ENCODE peak calls at places on chromosomes 6 and 20, in eight cellular contexts. H, T, V, C, A, F, G and U are unnamed samples.

GRCh38 chr6:33856655-33857054 is 52.9 kb upstream of the MLN start:
- DNase-seq in H (no peak), T (no peak), V (peak), C (peak), A (no peak), F (peak), G (no peak), U (no peak)

GRCh38 chr6:67210450-67210849 is 1424.6 kb upstream of the ADGRB3 start:
- DNase-seq in H (no peak), T (peak), V (no peak), C (no peak), A (no peak), F (no peak), G (no peak), U (no peak)

GRCh38 chr20:25024171-25024570 is 31.6 kb upstream of the APMAP start:
- DNase-seq in H (no peak), T (no peak), V (no peak), C (no peak), A (no peak), F (no peak), G (no peak), U (no peak)

GRCh38 chr6:47229255-47229654 is 80.5 kb downstream of the TNFRSF21 start:
- DNase-seq in H (no peak), T (no peak), V (no peak), C (no peak), A (no peak), F (no peak), G (no peak), U (no peak)

GRCh38 chr6:96624957-96625356 is 62.0 kb downstream of the FHL5 start:
- DNase-seq in H (no peak), T (no peak), V (no peak), C (no peak), A (no peak), F (no peak), G (no peak), U (no peak)

GRCh38 chr6:123808556-123808955 is 4.9 kb downstream of the NKAIN2 start:
- DNase-seq in H (no peak), T (no peak), V (no peak), C (no peak), A (peak), F (no peak), G (no peak), U (no peak)

GRCh38 chr20:19497064-19497463 is 261.0 kb upstream of the RIN2 start:
- DNase-seq in H (no peak), T (no peak), V (no peak), C (no peak), A (no peak), F (no peak), G (no peak), U (no peak)

GRCh38 chr6:24394777-24395437 is 7.8 kb upstream of the MRS2 start:
- DNase-seq in H (no peak), T (no peak), V (no peak), C (no peak), A (no peak), F (no peak), G (no peak), U (no peak)

GRCh38 chr6:53795702-53796450 is 1.1 kb downstream of the LRRC1 start:
- DNase-seq in H (no peak), T (no peak), V (peak), C (no peak), A (peak), F (no peak), G (peak), U (peak)

GRCh38 chr6:108746841-108747575 is 101.2 kb upstream of the ARMC2 start:
- DNase-seq in H (no peak), T (no peak), V (no peak), C (no peak), A (no peak), F (no peak), G (no peak), U (no peak)

GRCh38 chr20:41178904-41179432 is 41.6 kb downstream of the PLCG1 start:
- DNase-seq in H (no peak), T (peak), V (no peak), C (no peak), A (peak), F (no peak), G (no peak), U (no peak)

GRCh38 chr6:24537082-24537699 is 42.4 kb downstream of the ALDH5A1 start:
- DNase-seq in H (no peak), T (no peak), V (no peak), C (no peak), A (peak), F (no peak), G (no peak), U (no peak)

GRCh38 chr6:138987299-138987642 is 782 bp downstream of the REPS1 start:
- DNase-seq in H (no peak), T (no peak), V (no peak), C (no peak), A (peak), F (no peak), G (peak), U (no peak)

GRCh38 chr6:134352786-134353480 is 35.0 kb upstream of the SGK1 start:
- DNase-seq in H (no peak), T (peak), V (no peak), C (no peak), A (no peak), F (no peak), G (no peak), U (no peak)

GRCh38 chr20:32203556-32204484 is 3.7 kb downstream of the PLAGL2 start:
- DNase-seq in H (no peak), T (no peak), V (no peak), C (no peak), A (peak), F (no peak), G (no peak), U (no peak)

GRCh38 chr6:164098857-164099534 is 684.5 kb downstream of the QKI start:
- DNase-seq in H (no peak), T (no peak), V (no peak), C (no peak), A (no peak), F (no peak), G (no peak), U (no peak)

GRCh38 chr6:107626645-107627044 is 136.7 kb downstream of the SOBP start:
- DNase-seq in H (no peak), T (no peak), V (no peak), C (no peak), A (no peak), F (no peak), G (no peak), U (no peak)

GRCh38 chr6:3157151-3157933 is at the start of gene TUBB2A:
- DNase-seq in H (peak), T (peak), V (peak), C (peak), A (peak), F (peak), G (peak), U (peak)

GRCh38 chr20:21534453-21534852 is 20.6 kb upstream of the NKX2-2 start:
- DNase-seq in H (no peak), T (no peak), V (no peak), C (no peak), A (peak), F (no peak), G (no peak), U (no peak)

GRCh38 chr6:36920049-36920448 is 34.3 kb downstream of the C6orf89 start:
- DNase-seq in H (no peak), T (no peak), V (no peak), C (no peak), A (no peak), F (no peak), G (no peak), U (no peak)

GRCh38 chr6:56649782-56650181 is 7.1 kb upstream of the DST start:
- DNase-seq in H (no peak), T (no peak), V (no peak), C (no peak), A (no peak), F (no peak), G (no peak), U (no peak)

GRCh38 chr6:7502743-7503142 is 38.7 kb upstream of the DSP start:
- DNase-seq in H (no peak), T (no peak), V (no peak), C (no peak), A (no peak), F (no peak), G (peak), U (no peak)

GRCh38 chr6:4377635-4378034 is 242.3 kb upstream of the ECI2 start:
- DNase-seq in H (no peak), T (no peak), V (no peak), C (no peak), A (no peak), F (no peak), G (peak), U (no peak)

GRCh38 chr6:52102330-52102932 is 15.0 kb upstream of the PKHD1 start:
- DNase-seq in H (no peak), T (no peak), V (no peak), C (no peak), A (no peak), F (no peak), G (no peak), U (no peak)

GRCh38 chr20:21665687-21666446 is 39.6 kb upstream of the PAX1 start:
- DNase-seq in H (no peak), T (no peak), V (no peak), C (no peak), A (no peak), F (no peak), G (no peak), U (no peak)

GRCh38 chr6:135438907-135439535 is 58.5 kb downstream of the AHI1 start:
- DNase-seq in H (peak), T (no peak), V (peak), C (no peak), A (peak), F (no peak), G (no peak), U (peak)

GRCh38 chr6:157099912-157100593 is 223.3 kb downstream of the TMEM242 start:
- DNase-seq in H (no peak), T (no peak), V (peak), C (no peak), A (no peak), F (no peak), G (no peak), U (no peak)

GRCh38 chr20:32896521-32897280 is 38.0 kb downstream of the EFCAB8 start:
- DNase-seq in H (no peak), T (no peak), V (no peak), C (no peak), A (no peak), F (no peak), G (no peak), U (no peak)

GRCh38 chr20:40961686-40962640 is 66.7 kb upstream of the TOP1 start:
- DNase-seq in H (no peak), T (no peak), V (peak), C (no peak), A (no peak), F (no peak), G (no peak), U (no peak)

GRCh38 chr20:805713-806112 is 27.8 kb upstream of the FAM110A start:
- DNase-seq in H (peak), T (no peak), V (no peak), C (no peak), A (no peak), F (no peak), G (no peak), U (no peak)

GRCh38 chr20:19911810-19912382 is 105.3 kb upstream of the NAA20 start:
- DNase-seq in H (no peak), T (no peak), V (no peak), C (no peak), A (no peak), F (no peak), G (no peak), U (no peak)

GRCh38 chr6:26457796-26458688 is at the start of gene BTN2A1:
- DNase-seq in H (peak), T (peak), V (peak), C (peak), A (peak), F (peak), G (peak), U (peak)

GRCh38 chr6:44493593-44493992 is 106.1 kb downstream of the CDC5L start:
- DNase-seq in H (no peak), T (no peak), V (no peak), C (no peak), A (no peak), F (no peak), G (no peak), U (no peak)

GRCh38 chr6:11460001-11460668 is 77.4 kb upstream of the TMEM170B start:
- DNase-seq in H (peak), T (no peak), V (peak), C (no peak), A (no peak), F (no peak), G (no peak), U (no peak)